ENCODE peak calls at places on chromosomes 7 and 10, in seven cellular contexts. S is CD8-positive, alpha-beta T cell; N is Panc1; D is psoas muscle; H is mucosa of descending colon; B is heart right ventricle; T is body of pancreas. I is an unnamed sample.
A peak's percentile ranks its signal among the peaks of the same experiment; 100 is the strongest.

GRCh38 chr10:95329296-95329695 is 38.5 kb upstream of the PDLIM1 start:
- ATAC-seq in S (no peak), N (no peak), D (no peak), H (no peak), B (no peak), T (no peak), I (no peak)

GRCh38 chr7:125423444-125424155 is 494.0 kb upstream of the POT1 start:
- ATAC-seq in S (no peak), N (no peak), D (no peak), H (no peak), B (no peak), T (no peak), I (no peak)

GRCh38 chr10:24207781-24208611 is 942 bp upstream of the KIAA1217 start:
- ATAC-seq in S (no peak), N (no peak), D (peak; percentile 16), H (peak; percentile 48), B (peak; percentile 63), T (peak; percentile 82), I (peak; percentile 57)

GRCh38 chr10:62626096-62626495 is 178.4 kb upstream of the ADO start:
- ATAC-seq in S (no peak), N (no peak), D (no peak), H (no peak), B (no peak), T (no peak), I (no peak)

GRCh38 chr7:25859412-25859704 is 292.6 kb upstream of the NFE2L3 start:
- ATAC-seq in S (no peak), N (no peak), D (no peak), H (no peak), B (no peak), T (no peak), I (no peak)

GRCh38 chr7:70657532-70657931 is 474.4 kb upstream of the GALNT17 start:
- ATAC-seq in S (no peak), N (no peak), D (peak; percentile 98), H (no peak), B (peak; percentile 75), T (no peak), I (no peak)

GRCh38 chr7:128247108-128247507 is 6.0 kb downstream of the LEP start:
- ATAC-seq in S (no peak), N (no peak), D (no peak), H (no peak), B (no peak), T (no peak), I (no peak)

GRCh38 chr10:114879541-114880158 is 58.1 kb downstream of the FHIP2A start:
- ATAC-seq in S (peak; percentile 40), N (peak; percentile 52), D (no peak), H (no peak), B (no peak), T (no peak), I (no peak)

GRCh38 chr10:49417311-49418052 is 21.6 kb upstream of the DRGX start:
- ATAC-seq in S (no peak), N (peak; percentile 31), D (no peak), H (no peak), B (peak; percentile 29), T (no peak), I (no peak)

GRCh38 chr10:91198781-91199180 is 21.7 kb upstream of the PCGF5 start:
- ATAC-seq in S (peak; percentile 47), N (no peak), D (peak; percentile 76), H (peak; percentile 90), B (peak; percentile 66), T (peak; percentile 38), I (peak; percentile 86)

GRCh38 chr7:102415685-102416225 is 17.6 kb upstream of the ORAI2 start:
- ATAC-seq in S (peak; percentile 57), N (no peak), D (no peak), H (peak; percentile 75), B (no peak), T (no peak), I (no peak)

GRCh38 chr7:82443044-82443800 is at the start of gene CACNA2D1:
- ATAC-seq in S (no peak), N (peak; percentile 67), D (peak; percentile 60), H (peak; percentile 59), B (peak; percentile 70), T (peak; percentile 51), I (peak; percentile 53)

GRCh38 chr10:84608126-84608525 is 279.7 kb downstream of the CCSER2 start:
- ATAC-seq in S (no peak), N (no peak), D (no peak), H (no peak), B (no peak), T (no peak), I (no peak)

GRCh38 chr10:49356945-49357344 is 38.9 kb downstream of the DRGX start:
- ATAC-seq in S (no peak), N (no peak), D (no peak), H (no peak), B (no peak), T (no peak), I (no peak)

GRCh38 chr7:138304071-138304320 is 156.1 kb upstream of the TRIM24 start:
- ATAC-seq in S (no peak), N (no peak), D (no peak), H (no peak), B (no peak), T (no peak), I (no peak)

GRCh38 chr10:90998733-90999511 is 78.0 kb upstream of the ANKRD1 start:
- ATAC-seq in S (no peak), N (no peak), D (no peak), H (no peak), B (no peak), T (no peak), I (no peak)

GRCh38 chr10:88386878-88387773 is 196.0 kb downstream of the RNLS start:
- ATAC-seq in S (peak; percentile 57), N (no peak), D (peak; percentile 76), H (peak; percentile 64), B (peak; percentile 89), T (peak; percentile 87), I (peak; percentile 88)
- H3K4me3 ChIP-seq in S (no peak overlapping the region), N (no peak overlapping the region), D (peak overlapping the region; percentile 4), H (no peak overlapping the region), B (no peak overlapping the region), T (no peak overlapping the region), I (peak overlapping the region; percentile 21)

DNA sequence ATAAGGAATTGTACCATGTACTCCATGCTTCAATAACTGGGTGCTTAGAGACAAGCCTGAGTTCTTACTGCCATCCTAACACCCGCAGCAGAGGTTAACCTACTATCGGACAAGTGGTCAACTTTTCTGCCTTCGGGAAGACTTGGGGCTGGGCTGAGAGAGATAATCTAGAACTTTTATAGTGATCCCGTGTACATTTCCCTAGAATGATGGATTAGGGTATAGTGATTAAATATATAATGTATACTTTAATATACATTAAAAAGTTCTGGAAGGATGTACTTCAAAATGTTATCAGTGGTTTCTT is 12.2 kb upstream of the HNRNPF start:
- ATAC-seq in S (no peak), N (no peak), D (no peak), H (no peak), B (no peak), T (no peak), I (no peak)
- H3K4me3 ChIP-seq in S (peak overlapping the region; percentile 92), N (peak overlapping the region; percentile 46), D (peak overlapping the region; percentile 88), H (no peak overlapping the region), B (peak overlapping the region; percentile 54), T (no peak overlapping the region), I (peak overlapping the region; percentile 62)

DNA sequence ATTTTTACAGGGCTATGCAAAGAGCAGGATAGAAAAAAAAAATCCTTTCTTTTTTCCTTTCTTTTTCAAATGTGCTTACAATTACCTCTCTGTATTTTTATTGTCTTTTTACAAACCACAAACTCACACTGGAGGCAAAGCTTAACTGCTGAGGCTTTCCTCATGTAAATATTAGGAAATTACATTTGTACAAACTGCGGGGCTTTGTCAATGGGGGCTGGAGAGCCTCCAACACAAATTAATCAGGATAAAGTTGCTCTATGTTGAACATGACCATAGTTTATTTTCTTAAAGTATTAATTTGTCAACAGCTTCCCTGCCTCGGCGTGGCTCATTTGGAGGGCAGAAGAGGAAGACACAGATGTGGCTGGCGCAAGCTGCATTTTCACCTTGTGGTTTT is 411.7 kb upstream of the MKI67 start:
- ATAC-seq in S (no peak), N (no peak), D (no peak), H (no peak), B (no peak), T (no peak), I (no peak)
- H3K4me3 ChIP-seq in S (no peak overlapping the region), N (no peak overlapping the region), D (no peak overlapping the region), H (no peak overlapping the region), B (no peak overlapping the region), T (no peak overlapping the region), I (no peak overlapping the region)

GRCh38 chr10:124642076-124642710 is 102.0 kb downstream of the FAM53B start:
- ATAC-seq in S (no peak), N (no peak), D (no peak), H (no peak), B (peak; percentile 30), T (no peak), I (no peak)
- H3K4me3 ChIP-seq in S (no peak overlapping the region), N (no peak overlapping the region), D (no peak overlapping the region), H (no peak overlapping the region), B (no peak overlapping the region), T (no peak overlapping the region), I (no peak overlapping the region)

DNA sequence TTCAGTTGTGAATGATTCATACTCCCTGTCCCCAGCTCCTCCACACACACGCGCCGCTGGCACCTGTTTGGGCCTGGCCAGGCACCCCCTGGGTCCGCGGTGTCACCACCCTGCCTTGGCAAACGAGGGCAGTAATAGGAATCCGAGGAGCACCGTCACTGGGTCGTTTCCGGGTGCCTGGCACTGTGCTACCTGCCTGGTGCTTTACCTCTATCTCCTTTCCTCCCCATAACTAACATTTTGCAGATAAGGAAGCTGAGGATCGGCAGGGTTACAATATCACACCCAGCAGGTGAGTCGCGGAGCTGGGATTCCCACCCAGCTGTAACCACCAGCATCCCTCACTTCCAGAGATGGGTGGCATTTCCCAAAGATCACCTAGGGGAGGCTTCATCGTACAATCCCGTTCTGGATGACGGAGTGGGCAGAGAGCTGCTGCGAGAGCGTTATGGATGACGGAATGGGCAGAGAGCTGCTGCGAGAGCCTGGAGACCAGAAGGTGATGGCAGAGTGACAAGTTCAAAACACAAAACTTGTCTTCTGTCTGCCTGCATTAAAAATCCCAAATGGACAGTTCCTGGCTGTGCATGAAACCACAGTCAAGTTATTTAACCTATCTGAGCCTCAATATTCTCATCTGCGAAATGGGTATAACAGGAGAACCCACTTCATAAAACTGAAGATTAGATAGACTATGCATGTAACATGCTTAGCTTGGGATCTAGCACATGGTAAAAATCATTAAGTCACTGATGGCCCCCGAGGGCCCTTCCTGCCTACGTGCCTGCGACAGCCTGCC is 1.1 kb upstream of the HSPA12A start:
- ATAC-seq in S (no peak), N (no peak), D (no peak), H (no peak), B (no peak), T (no peak), I (no peak)
- H3K4me3 ChIP-seq in S (no peak overlapping the region), N (peak overlapping the region; percentile 56), D (peak overlapping the region; percentile 89), H (peak overlapping the region; percentile 24), B (peak overlapping the region; percentile 92), T (peak overlapping the region; percentile 2), I (peak overlapping the region; percentile 79)

DNA sequence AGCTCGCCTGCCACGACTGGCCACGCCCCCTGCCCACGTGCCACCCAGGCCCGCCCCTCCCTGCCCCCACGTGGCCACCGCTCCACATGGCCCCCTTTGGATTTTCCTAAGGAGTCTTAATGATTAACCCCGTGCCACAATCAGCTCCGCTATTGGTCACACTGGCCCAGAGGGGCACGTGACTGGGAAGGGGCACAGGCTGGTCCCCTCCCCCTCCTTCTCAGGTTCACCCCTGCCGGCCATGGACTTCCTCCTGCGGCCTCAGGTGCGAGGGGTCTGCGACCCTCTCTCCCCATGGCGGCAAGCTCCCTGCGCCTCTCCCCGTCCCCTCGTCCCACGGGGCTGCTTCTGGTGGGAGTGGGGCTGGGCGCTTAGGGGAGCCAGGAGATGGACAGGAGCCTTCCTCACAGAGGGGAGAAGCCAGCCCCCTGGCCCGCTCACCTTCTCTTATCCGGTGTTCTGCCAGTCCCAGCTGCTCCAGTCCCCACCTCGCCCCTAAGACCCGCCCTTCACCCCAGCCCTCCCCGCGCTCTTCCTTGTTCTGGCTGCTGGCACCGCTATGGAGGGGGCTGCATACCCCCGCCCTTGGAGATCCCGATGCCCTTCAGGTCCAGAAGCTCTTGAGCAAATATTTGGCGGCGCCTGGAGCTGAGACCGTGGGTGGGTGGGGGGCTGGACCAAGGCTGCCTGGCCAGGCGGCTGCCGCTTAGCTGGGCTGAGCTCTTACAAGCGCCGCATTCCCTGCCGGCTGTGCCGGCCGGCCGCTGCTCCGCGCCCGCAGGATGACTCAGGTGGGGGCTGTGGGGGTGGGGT is 3.2 kb downstream of the SLC4A2 start:
- ATAC-seq in S (no peak), N (no peak), D (peak; percentile 30), H (peak; percentile 61), B (peak; percentile 26), T (peak; percentile 61), I (peak; percentile 39)
- H3K4me3 ChIP-seq in S (no peak overlapping the region), N (peak overlapping the region; percentile 94), D (peak overlapping the region; percentile 28), H (no peak overlapping the region), B (no peak overlapping the region), T (peak overlapping the region; percentile 23), I (peak overlapping the region; percentile 43)